ENCODE peak calls at places on chromosomes 7 and 10, in nine cellular contexts. T is cardiac muscle cell; L is HCT116; Z is right lobe of liver; J is CD4-positive, alpha-beta T cell; M is AG04450; G is prostate gland; D is HepG2; V is fibroblast of lung. R is an unnamed sample.

GRCh38 chr7:47725031-47725780 is 143.3 kb upstream of the TNS3 start:
- DNase-seq in M (no peak), D (peak; percentile 47), L (no peak), G (no peak), T (no peak), V (peak; percentile 61), Z (no peak), J (no peak), R (peak; percentile 31)

GRCh38 chr10:70337201-70337651 is 45.2 kb downstream of the LRRC20 start:
- DNase-seq in T (no peak), M (no peak), L (no peak), V (peak; percentile 77), J (no peak), Z (no peak), G (no peak), D (no peak), R (no peak)

GRCh38 chr10:80159166-80159888 is 26.8 kb downstream of the PLAC9 start:
- DNase-seq in T (no peak), L (no peak), G (no peak), M (no peak), V (no peak), J (no peak), Z (no peak), D (no peak), R (no peak)

GRCh38 chr10:127398140-127398966 is 150.8 kb upstream of the NPS start:
- DNase-seq in G (no peak), Z (no peak), V (peak; percentile 75), J (no peak), L (no peak), M (peak; percentile 27), D (no peak), T (peak; percentile 9), R (peak; percentile 11)

GRCh38 chr10:32317795-32318194 is 29.2 kb downstream of the EPC1 start:
- DNase-seq in M (no peak), Z (no peak), T (no peak), G (no peak), D (no peak), L (no peak), V (no peak), J (no peak), R (no peak)

GRCh38 chr7:5421626-5422323 is 1.9 kb downstream of the TNRC18 start:
- DNase-seq in Z (peak; percentile 85), V (peak; percentile 68), G (peak; percentile 65), T (peak; percentile 72), L (no peak), D (peak; percentile 93), M (no peak), J (no peak), R (no peak)

GRCh38 chr7:25495905-25496304 is 267.6 kb upstream of the NPVF start:
- DNase-seq in Z (no peak), T (no peak), D (no peak), G (no peak), L (no peak), M (no peak), J (no peak), V (no peak), R (no peak)

GRCh38 chr10:102564209-102564834 is 60.5 kb downstream of the SUFU start:
- DNase-seq in D (no peak), G (no peak), M (no peak), L (no peak), T (no peak), J (no peak), Z (no peak), V (no peak), R (no peak)

GRCh38 chr7:93147358-93147757 is 827 bp downstream of the SAMD9L start:
- DNase-seq in D (no peak), Z (no peak), M (no peak), T (peak; percentile 68), G (peak; percentile 9), V (peak; percentile 69), L (no peak), J (peak; percentile 47), R (peak; percentile 41)

GRCh38 chr10:118925404-118925803 is 104.1 kb upstream of the NANOS1 start:
- DNase-seq in T (no peak), J (no peak), D (no peak), L (no peak), Z (no peak), M (no peak), V (no peak), G (no peak), R (no peak)

GRCh38 chr7:106050002-106050742 is 61.9 kb downstream of the SYPL1 start:
- DNase-seq in J (no peak), Z (no peak), D (peak; percentile 79), T (peak; percentile 93), G (no peak), M (peak; percentile 38), L (no peak), V (peak; percentile 40), R (peak; percentile 61)
- TF ChIP-seq CTCF in J (no peak), Z (no peak), D (peak; percentile 81), T (peak; percentile 56), G (no peak), M (peak; percentile 35), L (peak; percentile 15), V (no peak), R (peak; percentile 69)

GRCh38 chr7:1645071-1646015 is 24.7 kb upstream of the ELFN1 start:
- DNase-seq in G (no peak), T (no peak), M (no peak), L (no peak), V (no peak), D (no peak), Z (no peak), J (no peak), R (no peak)
- H3K27ac ChIP-seq in G (no peak overlapping the region), T (no peak overlapping the region), M (no peak overlapping the region), L (no peak overlapping the region), V (no peak overlapping the region), D (no peak overlapping the region), Z (no peak overlapping the region), J (no peak overlapping the region), R (no peak overlapping the region)

GRCh38 chr7:68722044-68722443 is 876.2 kb upstream of the AUTS2 start:
- DNase-seq in D (no peak), J (no peak), V (no peak), L (no peak), T (no peak), M (no peak), Z (no peak), G (no peak), R (no peak)

GRCh38 chr7:68726386-68726785 is 871.9 kb upstream of the AUTS2 start:
- DNase-seq in G (no peak), L (no peak), T (no peak), Z (no peak), M (no peak), J (no peak), D (no peak), V (no peak), R (no peak)

GRCh38 chr7:68729361-68729760 is 868.9 kb upstream of the AUTS2 start:
- DNase-seq in T (no peak), G (no peak), V (no peak), J (no peak), L (no peak), M (no peak), Z (no peak), D (no peak), R (no peak)

GRCh38 chr7:68724965-68725364 is 873.3 kb upstream of the AUTS2 start:
- DNase-seq in Z (no peak), J (no peak), G (no peak), L (no peak), T (no peak), M (no peak), D (no peak), V (no peak), R (no peak)

GRCh38 chr7:68725843-68726242 is 872.4 kb upstream of the AUTS2 start:
- DNase-seq in Z (no peak), D (no peak), L (no peak), V (no peak), T (no peak), G (no peak), J (no peak), M (no peak), R (no peak)
- TF ChIP-seq CTCF in Z (no peak), D (no peak), L (no peak), V (no peak), T (no peak), G (no peak), J (no peak), M (peak; percentile 10), R (no peak)

DNA sequence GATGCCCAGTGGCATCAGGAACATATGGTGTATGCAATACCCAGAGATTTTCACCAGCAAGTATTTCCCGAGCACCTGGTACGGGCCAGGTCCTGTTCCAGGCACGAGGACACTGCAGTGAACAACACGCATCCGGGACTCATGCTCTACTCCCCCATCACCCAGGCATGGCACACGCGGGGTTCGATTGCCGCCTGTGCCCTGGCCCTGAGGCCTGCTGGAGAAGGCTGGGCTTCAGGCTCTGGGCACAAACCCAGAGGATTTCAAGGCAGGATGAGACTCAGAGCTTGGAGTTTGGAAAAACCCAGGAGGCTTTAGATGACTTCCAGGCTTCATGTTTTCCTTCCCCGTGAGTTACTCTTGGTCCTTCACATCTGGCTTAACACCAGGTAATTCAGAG is 143.5 kb downstream of the NEURL1 start:
- DNase-seq in T (no peak), L (no peak), D (no peak), G (no peak), J (no peak), M (no peak), V (no peak), Z (no peak), R (no peak)
- H3K27ac ChIP-seq in T (no peak overlapping the region), L (no peak overlapping the region), D (no peak overlapping the region), G (peak overlapping the region; percentile 65), J (no peak overlapping the region), M (peak overlapping the region; percentile 73), V (peak overlapping the region; percentile 82), Z (no peak overlapping the region), R (peak overlapping the region; percentile 48)

GRCh38 chr7:70588610-70589009 is 543.3 kb upstream of the GALNT17 start:
- DNase-seq in M (no peak), L (no peak), Z (no peak), G (no peak), J (no peak), D (no peak), T (no peak), V (no peak), R (no peak)
- TF ChIP-seq CTCF in M (no peak), L (no peak), Z (no peak), G (no peak), J (no peak), D (no peak), T (no peak), V (no peak), R (no peak)

R was measured in RWPE1.